ENCODE peak calls at places on chromosomes 3 and 15, in four cellular contexts. J is IMR-90, N is neuronal stem cell, E is H1. T is an unnamed sample.

GRCh38 chr3:148903022-148903442 is 37.9 kb downstream of the CPA3 start:
- DNase-seq in N (no peak), J (peak), E (no peak), T (no peak)

GRCh38 chr3:2390926-2391532 is 292.4 kb downstream of the CNTN4 start:
- DNase-seq in E (no peak), N (no peak), J (no peak), T (no peak)

GRCh38 chr15:23516866-23517265 is 48.6 kb upstream of the MKRN3 start:
- DNase-seq in N (no peak), E (no peak), J (no peak), T (no peak)

GRCh38 chr3:140602781-140603180 is 75.1 kb upstream of the TRIM42 start:
- DNase-seq in N (no peak), J (no peak), E (no peak), T (no peak)

GRCh38 chr15:26864664-26865191 is 2.1 kb upstream of the GABRA5 start:
- DNase-seq in J (peak), N (peak), E (peak), T (peak)

GRCh38 chr15:53843869-53844569 is 84.6 kb upstream of the WDR72 start:
- DNase-seq in N (no peak), E (no peak), J (no peak), T (no peak)

GRCh38 chr3:121822973-121823372 is 11.9 kb downstream of the IQCB1 start:
- DNase-seq in E (no peak), J (no peak), N (no peak), T (no peak)

GRCh38 chr15:68187559-68187958 is 17.6 kb downstream of the CALML4 start:
- DNase-seq in E (no peak), N (no peak), J (peak), T (no peak)

GRCh38 chr15:65408370-65409283 is 14.1 kb downstream of the IGDCC4 start:
- DNase-seq in E (no peak), N (no peak), J (peak), T (no peak)

GRCh38 chr3:171068658-171069057 is 42.1 kb upstream of the SLC2A2 start:
- DNase-seq in E (no peak), N (no peak), J (peak), T (no peak)

DNA sequence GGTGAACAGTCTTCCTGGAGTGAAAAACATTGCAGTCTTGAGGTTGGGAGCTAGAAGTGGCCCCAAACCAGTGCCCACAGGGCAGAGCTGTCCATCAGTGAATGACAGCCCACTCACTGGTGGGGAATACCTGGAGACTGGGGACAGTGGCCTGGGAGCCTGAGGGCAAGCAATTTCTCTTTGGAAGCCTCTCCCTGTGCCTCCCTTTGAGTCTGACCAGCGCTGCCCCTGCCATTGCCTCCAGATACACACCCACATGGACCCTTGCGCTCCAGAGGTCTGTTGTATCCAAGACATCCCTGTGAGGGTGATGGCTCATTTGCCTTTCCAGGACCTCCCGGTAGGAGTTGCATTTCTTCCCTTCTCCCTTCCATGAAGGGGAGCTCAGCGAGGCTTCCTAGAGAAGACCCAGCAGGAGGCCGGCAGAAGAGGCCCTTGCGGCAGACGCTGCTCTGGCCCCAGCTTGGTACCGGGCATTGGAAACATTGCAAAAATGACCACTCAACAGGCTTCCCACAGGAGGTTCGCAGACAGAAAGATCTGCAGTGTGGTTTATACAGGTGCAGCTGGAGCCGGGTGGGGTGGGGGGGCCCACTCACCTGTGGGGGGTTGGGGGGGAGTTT is 38.5 kb downstream of the KLF13 start:
- DNase-seq in N (no peak), J (no peak), E (no peak), T (no peak)
- H3K14ac ChIP-seq in N (no peak), J (no peak), E (no peak), T (no peak)

GRCh38 chr3:16265455-16265786 is 409 bp downstream of the OXNAD1 start:
- DNase-seq in J (no peak), E (no peak), N (no peak), T (no peak)
- H3K14ac ChIP-seq in J (peak), E (no peak), N (peak), T (peak)

GRCh38 chr3:31290046-31290445 is 242.7 kb upstream of the STT3B start:
- DNase-seq in J (no peak), N (no peak), E (no peak), T (no peak)

GRCh38 chr3:31295150-31295765 is 237.5 kb upstream of the STT3B start:
- DNase-seq in E (no peak), J (no peak), N (no peak), T (no peak)

GRCh38 chr3:31291818-31292217 is 240.9 kb upstream of the STT3B start:
- DNase-seq in N (no peak), E (no peak), J (no peak), T (no peak)

GRCh38 chr3:31297899-31298298 is 234.8 kb upstream of the STT3B start:
- DNase-seq in E (no peak), N (no peak), J (no peak), T (no peak)

GRCh38 chr3:31294430-31295149 is 238.1 kb upstream of the STT3B start:
- DNase-seq in N (no peak), J (peak), E (no peak), T (no peak)
- H3K14ac ChIP-seq in N (no peak), J (no peak), E (no peak), T (no peak)

GRCh38 chr15:43185161-43186002 is at the start of gene CCNDBP1:
- DNase-seq in J (peak), E (peak), N (peak), T (peak)
- H3K14ac ChIP-seq in J (peak), E (no peak), N (no peak), T (no peak)

GRCh38 chr3:123586966-123587365 is 2.1 kb upstream of the HACD2 start:
- DNase-seq in J (peak), N (no peak), E (no peak), T (no peak)
- H3K14ac ChIP-seq in J (no peak), N (no peak), E (no peak), T (no peak)

T was measured in H9.